ENCODE peak calls at places on chromosomes 3 and 15, in six cellular contexts. Y is head of caudate nucleus, J is AG08396, H is GM23248, D is neural crest cell, W is amniotic stem cell. O is an unnamed sample.

GRCh38 chr3:105798381-105798934 is 70.4 kb downstream of the CBLB start:
- DNase-seq in Y (no peak), J (no peak), H (peak; percentile 29), D (no peak), W (no peak), O (no peak)

GRCh38 chr15:46232471-46232870 is 597.6 kb downstream of the SQOR start:
- DNase-seq in Y (no peak), J (no peak), H (no peak), D (no peak), W (no peak), O (no peak)

GRCh38 chr15:76328962-76329361 is 7.6 kb upstream of the ISL2 start:
- DNase-seq in Y (no peak), J (no peak), H (peak; percentile 63), D (no peak), W (no peak), O (no peak)

GRCh38 chr15:59300618-59301139 is 72.0 kb downstream of the MYO1E start:
- DNase-seq in Y (no peak), J (no peak), H (no peak), D (no peak), W (no peak), O (no peak)

GRCh38 chr15:25019434-25019833 is 64.6 kb downstream of the SNRPN start:
- DNase-seq in Y (no peak), J (no peak), H (no peak), D (no peak), W (no peak), O (no peak)

GRCh38 chr3:183818041-183818620 is 7.2 kb downstream of the MAP6D1 start:
- DNase-seq in Y (no peak), J (no peak), H (no peak), D (no peak), W (no peak), O (no peak)

GRCh38 chr15:54365001-54365400 is 386.8 kb downstream of the UNC13C start:
- DNase-seq in Y (no peak), J (no peak), H (no peak), D (no peak), W (no peak), O (no peak)

GRCh38 chr3:84318273-84318809 is 640.4 kb upstream of the CADM2 start:
- DNase-seq in Y (no peak), J (no peak), H (no peak), D (no peak), W (no peak), O (no peak)